ENCODE peak calls at places on chromosomes 16 and 17, in five cellular contexts. I is GM12878, K is K562, T is HCT116, S is HepG2. Z is an unnamed sample.

GRCh38 chr16:72794986-72795385 is 252.9 kb downstream of the ZFHX3 start:
- DNase-seq in I (no peak), K (no peak), T (no peak), S (no peak), Z (no peak)

GRCh38 chr17:15910791-15911190 is 34.1 kb upstream of the ADORA2B start:
- DNase-seq in I (no peak), K (no peak), T (no peak), S (no peak), Z (no peak)

GRCh38 chr16:4086153-4086552 is 30.1 kb downstream of the ADCY9 start:
- DNase-seq in I (no peak), K (no peak), T (no peak), S (no peak), Z (no peak)

GRCh38 chr16:4957420-4957719 is 760 bp upstream of the SEC14L5 start:
- DNase-seq in I (no peak), K (no peak), T (no peak), S (no peak), Z (no peak)

GRCh38 chr17:12627776-12628491 is 37.8 kb upstream of the MYOCD start:
- DNase-seq in I (no peak), K (no peak), T (no peak), S (peak), Z (no peak)

GRCh38 chr16:17277981-17278381 is 192.8 kb downstream of the XYLT1 start:
- DNase-seq in I (no peak), K (peak), T (peak), S (peak), Z (no peak)

GRCh38 chr16:84228321-84228838 is 11.4 kb downstream of the KCNG4 start:
- DNase-seq in I (no peak), K (peak), T (peak), S (peak), Z (peak)

GRCh38 chr16:59950431-59950830 is 1216.3 kb upstream of the GOT2 start:
- DNase-seq in I (no peak), K (no peak), T (no peak), S (no peak), Z (no peak)

GRCh38 chr17:40364121-40364861 is at the start of gene GJD3:
- DNase-seq in I (no peak), K (no peak), T (no peak), S (no peak), Z (peak)

GRCh38 chr16:8887952-8888560 is 5.9 kb downstream of the LITAFD start:
- DNase-seq in I (no peak), K (peak), T (no peak), S (peak), Z (peak)

GRCh38 chr17:4583796-4584124 is 569 bp upstream of the SMTNL2 start:
- DNase-seq in I (no peak), K (no peak), T (peak), S (no peak), Z (peak)

GRCh38 chr17:61927211-61928100 is at the start of gene INTS2:
- DNase-seq in I (peak), K (peak), T (peak), S (peak), Z (peak)

GRCh38 chr17:9434502-9435113 is 141.0 kb downstream of the STX8 start:
- DNase-seq in I (no peak), K (no peak), T (no peak), S (no peak), Z (no peak)

GRCh38 chr16:19223235-19223847 is 55.3 kb downstream of the SYT17 start:
- DNase-seq in I (no peak), K (peak), T (peak), S (peak), Z (no peak)

GRCh38 chr16:80208015-80208414 is 332.8 kb upstream of the DYNLRB2 start:
- DNase-seq in I (no peak), K (no peak), T (no peak), S (no peak), Z (no peak)

DNA sequence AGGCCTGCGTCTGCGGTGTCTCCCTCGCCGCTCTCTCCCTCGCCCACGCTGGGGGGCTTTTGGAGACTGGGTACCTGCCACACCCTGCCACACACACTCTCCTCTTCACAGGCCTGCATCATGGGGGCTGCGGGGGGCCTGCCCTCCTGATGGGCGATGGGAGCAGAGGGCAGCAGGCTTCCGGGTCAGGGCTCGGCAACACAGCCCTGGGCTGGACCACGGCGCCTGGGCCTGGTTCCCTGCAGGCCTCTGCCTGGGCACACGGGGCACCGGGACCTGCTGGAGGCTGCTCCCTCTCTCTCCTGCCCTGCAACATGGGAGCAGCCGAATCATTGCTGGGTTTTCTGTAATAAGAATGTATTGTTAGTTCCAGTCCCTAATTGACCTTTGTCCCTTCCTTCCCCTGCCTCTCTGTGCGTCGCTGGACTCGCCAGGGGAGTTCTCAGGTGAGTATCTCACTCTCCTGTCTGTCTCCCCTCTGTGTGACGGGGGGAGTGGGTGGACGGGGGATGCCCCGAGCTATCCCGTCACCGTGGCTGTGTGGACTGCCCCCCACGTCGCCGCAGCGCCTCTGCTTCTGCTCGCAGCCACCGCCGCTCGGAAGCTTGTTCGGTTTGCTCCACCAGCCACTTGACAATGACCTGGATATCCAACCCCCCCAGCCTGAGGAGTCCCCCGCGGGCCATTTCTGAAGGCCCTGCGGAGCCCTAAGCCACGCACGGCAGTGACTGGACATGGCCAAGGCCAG is 13.5 kb downstream of the NME3 start:
- DNase-seq in I (no peak), K (no peak), T (no peak), S (no peak), Z (no peak)
- TF ChIP-seq SIN3A in I (no peak), K (no peak), T (no peak), S (no peak), Z (no peak)

GRCh38 chr16:67342616-67343015 is 16.0 kb downstream of the LRRC36 start:
- DNase-seq in I (no peak), K (no peak), T (no peak), S (no peak), Z (no peak)

GRCh38 chr16:67341250-67341649 is 14.6 kb downstream of the LRRC36 start:
- DNase-seq in I (no peak), K (no peak), T (no peak), S (no peak), Z (no peak)

GRCh38 chr16:67336111-67336510 is 9.5 kb downstream of the LRRC36 start:
- DNase-seq in I (no peak), K (no peak), T (no peak), S (no peak), Z (no peak)

GRCh38 chr16:67336646-67337045 is 10.0 kb downstream of the LRRC36 start:
- DNase-seq in I (no peak), K (no peak), T (no peak), S (no peak), Z (no peak)

GRCh38 chr16:67339453-67339852 is 12.8 kb downstream of the LRRC36 start:
- DNase-seq in I (no peak), K (peak), T (peak), S (peak), Z (no peak)
- TF ChIP-seq SIN3A in I (no peak), K (no peak), T (no peak), S (no peak), Z (no peak)

GRCh38 chr17:6591599-6592158 is 35.3 kb upstream of the PITPNM3 start:
- DNase-seq in I (no peak), K (no peak), T (no peak), S (peak), Z (no peak)
- TF ChIP-seq SIN3A in I (no peak), K (no peak), T (no peak), S (no peak), Z (no peak)

DNA sequence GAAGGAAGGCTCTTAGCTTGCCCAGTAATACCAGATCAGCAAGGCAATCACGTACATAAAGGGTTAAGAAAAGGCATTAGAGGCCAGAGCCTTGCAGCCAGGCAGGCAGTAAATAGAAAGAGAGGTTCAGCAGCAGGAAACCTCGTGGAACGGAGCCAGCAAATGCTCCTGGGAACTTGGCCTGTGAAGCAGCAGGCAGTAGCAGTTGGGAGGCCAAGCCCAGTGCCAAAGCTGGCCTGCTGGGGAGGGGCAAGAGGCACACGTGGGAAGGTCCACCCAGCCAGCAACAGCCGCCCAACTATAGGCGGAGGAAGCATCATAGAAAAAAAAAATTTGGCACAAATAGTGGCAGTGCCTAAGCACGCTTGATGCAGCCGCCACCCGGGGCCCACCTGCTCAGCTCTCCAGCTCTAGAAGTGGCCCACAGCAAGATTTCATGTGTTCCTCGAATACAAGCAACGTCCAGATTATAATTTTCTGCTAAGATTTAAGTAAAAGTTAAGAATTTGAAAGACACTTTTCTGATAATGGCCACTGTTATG is 2339.5 kb downstream of the TP53TG3F start:
- DNase-seq in I (no peak), K (no peak), T (no peak), S (no peak), Z (no peak)
- TF ChIP-seq SIN3A in I (no peak), K (no peak), T (no peak), S (no peak), Z (no peak)

GRCh38 chr16:82157836-82158235 is 12.2 kb downstream of the MPHOSPH6 start:
- DNase-seq in I (no peak), K (no peak), T (no peak), S (no peak), Z (no peak)

GRCh38 chr16:82152192-82152591 is 17.8 kb downstream of the MPHOSPH6 start:
- DNase-seq in I (no peak), K (no peak), T (no peak), S (no peak), Z (no peak)

GRCh38 chr16:82160226-82160625 is 9.8 kb downstream of the MPHOSPH6 start:
- DNase-seq in I (no peak), K (no peak), T (no peak), S (no peak), Z (no peak)

GRCh38 chr16:82152641-82153094 is 17.4 kb downstream of the MPHOSPH6 start:
- DNase-seq in I (no peak), K (peak), T (no peak), S (peak), Z (no peak)

DNA sequence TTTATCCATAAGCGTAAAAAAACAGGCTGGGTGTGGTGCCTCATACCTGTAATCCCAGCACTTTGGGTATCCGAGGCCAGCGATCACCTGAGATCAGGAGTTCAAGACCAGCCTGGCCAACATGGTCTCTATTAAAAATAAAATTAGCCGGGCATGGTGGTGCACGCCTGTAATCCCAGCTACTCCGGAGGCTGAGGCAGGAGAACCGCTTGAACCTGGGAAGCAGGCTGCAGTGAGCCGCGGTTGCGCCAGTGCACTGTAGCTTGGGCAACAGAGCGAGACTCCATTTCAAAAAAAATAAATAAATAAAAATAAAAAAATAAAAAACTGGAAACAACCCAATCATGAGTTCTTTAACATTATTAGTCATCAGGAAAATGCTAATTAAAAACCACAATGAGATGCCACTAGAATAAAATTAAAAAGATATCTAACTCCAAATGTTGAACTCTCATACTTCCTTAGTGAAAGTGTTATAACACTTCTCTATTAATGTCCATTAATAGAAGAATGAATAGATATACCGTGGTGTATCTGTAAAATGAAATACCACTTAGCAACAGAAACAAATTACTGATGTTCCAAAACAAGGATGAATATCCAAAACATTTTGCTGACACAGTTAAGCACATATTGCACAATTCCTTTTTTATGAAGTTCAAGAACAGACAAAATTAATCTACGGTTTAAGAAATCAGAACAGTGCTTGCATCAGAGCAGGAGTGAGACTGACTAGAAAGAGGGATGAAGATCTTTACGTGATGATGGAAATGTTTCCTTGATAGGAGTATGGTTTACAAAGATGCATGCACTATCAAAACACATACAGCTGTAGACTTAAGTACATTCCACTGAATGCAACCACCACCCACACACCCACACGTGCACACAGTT is 13.0 kb downstream of the MPHOSPH6 start:
- DNase-seq in I (no peak), K (no peak), T (no peak), S (no peak), Z (no peak)
- TF ChIP-seq SIN3A in I (no peak), K (no peak), T (no peak), S (no peak), Z (no peak)

GRCh38 chr17:55641559-55642160 is 81.0 kb downstream of the TMEM100 start:
- DNase-seq in I (no peak), K (peak), T (peak), S (peak), Z (peak)
- TF ChIP-seq SIN3A in I (no peak), K (no peak), T (no peak), S (no peak), Z (no peak)

Z was measured in SK-N-SH.